ENCODE peak calls at places on chromosomes 5 and 9, in four cellular contexts. One of them, this sample, is unnamed.

GRCh38 chr5:124289641-124290201 is 456.7 kb downstream of the ZNF608 start:
- DNase-seq in neuronal stem cell: no peak
- DNase-seq in IMR-90: no peak
- DNase-seq in mesenchymal stem cell: no peak
- DNase-seq in this sample: peak; percentile 77

GRCh38 chr5:130206686-130207085 is 302.4 kb downstream of the CHSY3 start:
- DNase-seq in neuronal stem cell: no peak
- DNase-seq in mesenchymal stem cell: no peak
- DNase-seq in IMR-90: no peak
- DNase-seq in this sample: peak; percentile 8

GRCh38 chr9:94973491-94973941 is 247.0 kb downstream of the AOPEP start:
- DNase-seq in neuronal stem cell: no peak
- DNase-seq in mesenchymal stem cell: peak; percentile 69
- DNase-seq in IMR-90: peak; percentile 77
- DNase-seq in this sample: no peak

GRCh38 chr9:589723-590122 is 251.8 kb upstream of the DMRT1 start:
- DNase-seq in mesenchymal stem cell: no peak
- DNase-seq in IMR-90: peak; percentile 31
- DNase-seq in neuronal stem cell: no peak
- DNase-seq in this sample: peak; percentile 87

GRCh38 chr5:100424787-100425186 is 110.4 kb upstream of the FAM174A start:
- DNase-seq in neuronal stem cell: no peak
- DNase-seq in IMR-90: no peak
- DNase-seq in mesenchymal stem cell: peak; percentile 22
- DNase-seq in this sample: peak; percentile 55

GRCh38 chr5:37436146-37436934 is 57.2 kb downstream of the WDR70 start:
- DNase-seq in IMR-90: no peak
- DNase-seq in neuronal stem cell: no peak
- DNase-seq in mesenchymal stem cell: no peak
- DNase-seq in this sample: no peak

GRCh38 chr5:67156976-67157583 is 39.5 kb downstream of the CD180 start:
- DNase-seq in mesenchymal stem cell: peak; percentile 38
- DNase-seq in neuronal stem cell: no peak
- DNase-seq in IMR-90: peak; percentile 32
- DNase-seq in this sample: peak; percentile 39

GRCh38 chr5:83368835-83369234 is 102.7 kb upstream of the VCAN start:
- DNase-seq in IMR-90: no peak
- DNase-seq in neuronal stem cell: no peak
- DNase-seq in mesenchymal stem cell: no peak
- DNase-seq in this sample: no peak

GRCh38 chr9:99352786-99353185 is 130.7 kb downstream of the SEC61B start:
- DNase-seq in neuronal stem cell: no peak
- DNase-seq in mesenchymal stem cell: no peak
- DNase-seq in IMR-90: peak; percentile 36
- DNase-seq in this sample: no peak

GRCh38 chr9:114721491-114722362 is 39.7 kb upstream of the TEX48 start:
- DNase-seq in mesenchymal stem cell: no peak
- DNase-seq in IMR-90: peak; percentile 44
- DNase-seq in neuronal stem cell: no peak
- DNase-seq in this sample: no peak

GRCh38 chr5:31193591-31194457 is at the start of gene CDH6:
- DNase-seq in mesenchymal stem cell: peak; percentile 31
- DNase-seq in neuronal stem cell: peak; percentile 90
- DNase-seq in IMR-90: peak; percentile 75
- DNase-seq in this sample: peak; percentile 93

GRCh38 chr9:133812941-133813748 is 75.0 kb upstream of the SARDH start:
- DNase-seq in IMR-90: no peak
- DNase-seq in neuronal stem cell: no peak
- DNase-seq in mesenchymal stem cell: no peak
- DNase-seq in this sample: no peak

GRCh38 chr5:11174601-11175000 is 413.6 kb upstream of the DAP start:
- DNase-seq in IMR-90: no peak
- DNase-seq in neuronal stem cell: no peak
- DNase-seq in mesenchymal stem cell: no peak
- DNase-seq in this sample: no peak

GRCh38 chr5:143258559-143259253 is 144.8 kb downstream of the NR3C1 start:
- DNase-seq in mesenchymal stem cell: peak; percentile 70
- DNase-seq in neuronal stem cell: no peak
- DNase-seq in IMR-90: peak; percentile 87
- DNase-seq in this sample: no peak

GRCh38 chr9:77215874-77216273 is 38.5 kb downstream of the VPS13A start:
- DNase-seq in mesenchymal stem cell: peak; percentile 22
- DNase-seq in IMR-90: peak; percentile 55
- DNase-seq in neuronal stem cell: no peak
- DNase-seq in this sample: peak; percentile 19

GRCh38 chr9:30235564-30235963 is 2148.9 kb upstream of the ACO1 start:
- DNase-seq in neuronal stem cell: no peak
- DNase-seq in mesenchymal stem cell: no peak
- DNase-seq in IMR-90: no peak
- DNase-seq in this sample: no peak

GRCh38 chr9:91200692-91201336 is 160.9 kb downstream of the AUH start:
- DNase-seq in IMR-90: no peak
- DNase-seq in neuronal stem cell: no peak
- DNase-seq in mesenchymal stem cell: no peak
- DNase-seq in this sample: no peak

GRCh38 chr5:135364416-135365262 is 34.4 kb downstream of the MACROH2A1 start:
- DNase-seq in mesenchymal stem cell: no peak
- DNase-seq in IMR-90: no peak
- DNase-seq in neuronal stem cell: no peak
- DNase-seq in this sample: no peak

GRCh38 chr9:113461285-113461684 is 2.2 kb upstream of the RGS3 start:
- DNase-seq in IMR-90: no peak
- DNase-seq in mesenchymal stem cell: no peak
- DNase-seq in neuronal stem cell: no peak
- DNase-seq in this sample: no peak

GRCh38 chr5:145912019-145912418 is 24.4 kb upstream of the SH3RF2 start:
- DNase-seq in neuronal stem cell: no peak
- DNase-seq in IMR-90: no peak
- DNase-seq in mesenchymal stem cell: no peak
- DNase-seq in this sample: no peak

GRCh38 chr9:30943446-30944232 is 1440.8 kb upstream of the ACO1 start:
- DNase-seq in IMR-90: no peak
- DNase-seq in mesenchymal stem cell: no peak
- DNase-seq in neuronal stem cell: no peak
- DNase-seq in this sample: no peak

GRCh38 chr5:142717582-142718215 is 31.8 kb upstream of the FGF1 start:
- DNase-seq in mesenchymal stem cell: peak; percentile 67
- DNase-seq in neuronal stem cell: no peak
- DNase-seq in IMR-90: peak; percentile 72
- DNase-seq in this sample: peak; percentile 86

GRCh38 chr5:121189569-121190305 is 661.9 kb upstream of the FTMT start:
- DNase-seq in neuronal stem cell: no peak
- DNase-seq in mesenchymal stem cell: peak; percentile 79
- DNase-seq in IMR-90: peak; percentile 50
- DNase-seq in this sample: no peak

GRCh38 chr5:132775439-132776076 is 1.5 kb downstream of the SEPTIN8 start:
- DNase-seq in IMR-90: no peak
- DNase-seq in neuronal stem cell: no peak
- DNase-seq in mesenchymal stem cell: peak; percentile 26
- DNase-seq in this sample: no peak

GRCh38 chr9:37935106-37935505 is 31.2 kb upstream of the SLC25A51 start:
- DNase-seq in neuronal stem cell: no peak
- DNase-seq in IMR-90: no peak
- DNase-seq in mesenchymal stem cell: no peak
- DNase-seq in this sample: no peak
- H2BK120ac ChIP-seq in neuronal stem cell: no peak overlapping the region
- H2BK120ac ChIP-seq in IMR-90: no peak overlapping the region
- H2BK120ac ChIP-seq in mesenchymal stem cell: no peak overlapping the region
- H2BK120ac ChIP-seq in this sample: no peak overlapping the region

GRCh38 chr5:14036514-14036913 is 92.0 kb upstream of the DNAH5 start:
- DNase-seq in IMR-90: peak; percentile 69
- DNase-seq in neuronal stem cell: no peak
- DNase-seq in mesenchymal stem cell: peak; percentile 63
- DNase-seq in this sample: peak; percentile 73
- H3K18ac ChIP-seq in IMR-90: peak overlapping the region; percentile 97
- H3K18ac ChIP-seq in neuronal stem cell: no peak overlapping the region
- H3K18ac ChIP-seq in mesenchymal stem cell: peak overlapping the region; percentile 79
- H3K18ac ChIP-seq in this sample: peak overlapping the region; percentile 22

GRCh38 chr5:172140120-172140519 is 47.9 kb downstream of the STK10 start:
- DNase-seq in mesenchymal stem cell: no peak
- DNase-seq in IMR-90: no peak
- DNase-seq in neuronal stem cell: no peak
- DNase-seq in this sample: no peak

GRCh38 chr5:172143875-172144274 is 44.1 kb downstream of the STK10 start:
- DNase-seq in neuronal stem cell: no peak
- DNase-seq in mesenchymal stem cell: no peak
- DNase-seq in IMR-90: no peak
- DNase-seq in this sample: no peak

GRCh38 chr5:172142709-172143215 is 45.3 kb downstream of the STK10 start:
- DNase-seq in mesenchymal stem cell: peak; percentile 19
- DNase-seq in IMR-90: peak; percentile 55
- DNase-seq in neuronal stem cell: no peak
- DNase-seq in this sample: peak; percentile 87

GRCh38 chr5:172140866-172141265 is 47.2 kb downstream of the STK10 start:
- DNase-seq in mesenchymal stem cell: no peak
- DNase-seq in IMR-90: no peak
- DNase-seq in neuronal stem cell: no peak
- DNase-seq in this sample: no peak

GRCh38 chr5:172141949-172142319 is 46.1 kb downstream of the STK10 start:
- DNase-seq in neuronal stem cell: no peak
- DNase-seq in IMR-90: no peak
- DNase-seq in mesenchymal stem cell: no peak
- DNase-seq in this sample: no peak
- H2BK120ac ChIP-seq in neuronal stem cell: no peak overlapping the region
- H2BK120ac ChIP-seq in IMR-90: no peak overlapping the region
- H2BK120ac ChIP-seq in mesenchymal stem cell: no peak overlapping the region
- H2BK120ac ChIP-seq in this sample: no peak overlapping the region

DNA sequence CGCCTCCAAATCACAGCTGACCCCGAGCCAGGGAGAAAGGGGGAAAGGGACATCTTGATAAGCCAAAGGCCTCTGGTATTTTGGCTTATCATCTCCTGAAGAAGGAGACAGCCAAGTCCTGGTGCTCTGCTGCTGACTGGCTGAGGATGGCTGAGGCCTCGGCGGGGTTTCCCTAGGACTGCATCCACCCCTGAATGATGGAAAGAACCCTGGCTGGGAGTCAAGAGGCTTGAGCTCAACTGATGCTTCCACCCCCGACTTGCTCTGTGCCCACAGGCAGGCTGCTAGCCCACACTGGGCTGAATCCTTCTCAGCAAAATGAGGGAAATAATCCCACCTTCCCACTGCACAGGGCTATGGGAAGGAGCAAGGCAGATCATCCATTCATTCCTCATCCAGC is 30.8 kb upstream of the HRH2 start:
- DNase-seq in IMR-90: no peak
- DNase-seq in neuronal stem cell: no peak
- DNase-seq in mesenchymal stem cell: no peak
- DNase-seq in this sample: no peak
- H3K18ac ChIP-seq in IMR-90: no peak overlapping the region
- H3K18ac ChIP-seq in neuronal stem cell: no peak overlapping the region
- H3K18ac ChIP-seq in mesenchymal stem cell: no peak overlapping the region
- H3K18ac ChIP-seq in this sample: no peak overlapping the region

This sample was measured in mesendoderm.